ENCODE peak calls at places on chromosomes 13 and 19, in four cellular contexts. H is H1, K is fibroblast of lung, V is nephron progenitor cell. B is an unnamed sample.

GRCh38 chr19:800360-801029 is 3.2 kb downstream of the PTBP1 start:
- DNase-seq in V (no peak), K (no peak), H (no peak), B (no peak)

GRCh38 chr19:49691243-49692101 is 556 bp downstream of the CPT1C start:
- DNase-seq in K (peak; percentile 73), V (peak; percentile 86), H (peak; percentile 84), B (peak; percentile 41)

GRCh38 chr13:79541426-79542049 is 60.6 kb downstream of the NDFIP2 start:
- DNase-seq in V (peak; percentile 15), K (peak; percentile 76), H (no peak), B (no peak)

GRCh38 chr19:47106819-47107200 is 6.8 kb downstream of the ZC3H4 start:
- DNase-seq in H (no peak), K (no peak), V (no peak), B (no peak)

GRCh38 chr13:34521166-34521565 is 420.9 kb upstream of the NBEA start:
- DNase-seq in K (no peak), H (no peak), V (no peak), B (no peak)

GRCh38 chr13:45781553-45782326 is 69.8 kb downstream of the SIAH3 start:
- DNase-seq in H (no peak), K (peak; percentile 2), V (no peak), B (no peak)

GRCh38 chr13:93151277-93151676 is 75.3 kb upstream of the GPC6 start:
- DNase-seq in H (no peak), V (no peak), K (peak; percentile 95), B (no peak)

GRCh38 chr13:20714161-20714560 is 10.7 kb downstream of the IL17D start:
- DNase-seq in K (peak; percentile 39), V (no peak), H (no peak), B (no peak)

GRCh38 chr13:44921931-44922758 is 67.1 kb downstream of the NUFIP1 start:
- DNase-seq in K (peak; percentile 100), V (no peak), H (no peak), B (no peak)

GRCh38 chr13:92232880-92233279 is 834.5 kb downstream of the GPC5 start:
- DNase-seq in H (no peak), V (no peak), K (no peak), B (no peak)

GRCh38 chr13:108902557-108903155 is 273.2 kb downstream of the MYO16 start:
- DNase-seq in K (no peak), V (no peak), H (no peak), B (no peak)

GRCh38 chr19:35563207-35563829 is at the start of gene ATP4A:
- DNase-seq in V (no peak), K (no peak), H (no peak), B (no peak)

GRCh38 chr13:24671367-24672117 is 8.7 kb upstream of the ATP12A start:
- DNase-seq in V (no peak), H (no peak), K (peak; percentile 75), B (no peak)

GRCh38 chr13:52383362-52383761 is 22.6 kb downstream of the THSD1 start:
- DNase-seq in K (no peak), H (no peak), V (no peak), B (no peak)

GRCh38 chr19:1266116-1266817 is 2.9 kb upstream of the CIRBP start:
- DNase-seq in H (peak; percentile 97), K (peak; percentile 83), V (peak; percentile 86), B (no peak)

GRCh38 chr19:10760268-10760944 is 42.5 kb downstream of the DNM2 start:
- DNase-seq in K (no peak), H (no peak), V (peak; percentile 47), B (no peak)

GRCh38 chr19:19171821-19172532 is 1.9 kb upstream of the MEF2B start:
- DNase-seq in H (no peak), V (peak; percentile 18), K (peak; percentile 77), B (no peak)

GRCh38 chr13:113786262-113786841 is 27.3 kb downstream of the TMEM255B start:
- DNase-seq in H (no peak), V (no peak), K (peak; percentile 74), B (no peak)

GRCh38 chr13:33639640-33640080 is 178.3 kb upstream of the RFC3 start:
- DNase-seq in H (no peak), K (no peak), V (no peak), B (no peak)

GRCh38 chr13:73657821-73658540 is 476.2 kb downstream of the KLF12 start:
- DNase-seq in V (no peak), K (peak; percentile 39), H (no peak), B (no peak)

GRCh38 chr13:109207618-109208017 is 578.2 kb downstream of the MYO16 start:
- DNase-seq in K (no peak), V (no peak), H (no peak), B (no peak)

GRCh38 chr13:35163674-35164073 is 221.6 kb downstream of the NBEA start:
- DNase-seq in K (no peak), V (no peak), H (no peak), B (no peak)

GRCh38 chr13:35953537-35954206 is 177.5 kb downstream of the DCLK1 start:
- DNase-seq in H (peak; percentile 54), V (peak; percentile 52), K (peak; percentile 96), B (peak; percentile 43)

GRCh38 chr13:112889351-112890290 is 79.4 kb upstream of the MCF2L start:
- DNase-seq in K (no peak), V (no peak), H (no peak), B (no peak)

GRCh38 chr19:45144431-45145269 is 16.1 kb downstream of the NKPD1 start:
- DNase-seq in V (no peak), K (no peak), H (no peak), B (no peak)

GRCh38 chr13:113176822-113177221 is 18.4 kb downstream of the PROZ start:
- DNase-seq in H (no peak), K (no peak), V (no peak), B (no peak)

GRCh38 chr13:100497394-100497793 is 91.2 kb downstream of the GGACT start:
- DNase-seq in K (peak; percentile 59), V (no peak), H (no peak), B (no peak)

GRCh38 chr13:26202365-26202972 is 19.6 kb downstream of the RNF6 start:
- DNase-seq in H (no peak), V (no peak), K (no peak), B (no peak)
- TF ChIP-seq CTCF in H (no peak), V (no peak), K (no peak), B (no peak)

DNA sequence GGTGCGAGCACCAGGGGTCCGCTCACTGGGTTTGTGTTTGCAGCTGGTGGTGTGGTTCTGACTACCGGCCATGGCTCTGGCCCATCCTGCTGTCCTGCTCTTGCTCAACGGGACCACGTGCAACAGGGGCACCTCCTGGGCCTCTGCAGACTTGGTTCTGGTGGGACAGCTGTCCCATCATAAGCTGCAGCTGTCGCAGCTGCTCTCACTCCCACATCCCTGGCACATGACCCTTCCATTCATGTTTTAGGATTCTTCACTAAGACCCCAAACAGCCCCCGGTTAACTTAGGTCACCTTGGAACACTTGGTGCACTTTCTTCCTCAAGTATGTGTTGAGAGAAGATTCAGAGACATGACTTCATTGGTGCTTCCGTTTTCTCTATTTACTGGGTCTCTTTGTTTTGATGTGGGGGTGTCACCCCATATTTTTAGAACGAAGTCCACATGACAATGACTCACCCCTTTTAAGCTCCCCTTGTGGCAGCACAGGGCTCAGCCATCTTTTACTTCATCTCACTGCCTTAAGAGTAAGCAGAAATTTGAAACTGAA is 68.4 kb upstream of the ARHGEF7 start:
- DNase-seq in H (no peak), K (peak; percentile 67), V (no peak), B (no peak)
- TF ChIP-seq CTCF in H (no peak), K (peak; percentile 54), V (no peak), B (no peak)

DNA sequence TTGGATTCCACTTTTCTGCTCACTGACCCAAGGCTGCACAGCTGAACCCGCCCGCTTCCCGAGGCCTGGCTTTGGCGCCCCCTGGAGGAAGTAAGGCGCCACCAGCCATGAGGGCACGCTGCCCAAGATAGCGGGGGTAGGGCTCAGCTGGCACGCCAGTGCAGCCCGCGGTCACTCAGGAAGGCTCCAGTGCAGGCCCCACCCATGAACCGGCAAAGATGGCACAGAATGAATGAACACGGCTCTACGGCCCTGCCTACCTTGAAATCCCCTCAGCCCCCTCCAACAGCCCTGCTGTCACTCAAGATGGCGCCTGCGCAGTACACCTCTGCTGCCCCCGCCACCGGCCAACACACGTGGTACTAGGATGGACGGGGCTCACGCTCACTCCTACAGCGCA is 3.0 kb downstream of the PEG3 start:
- DNase-seq in V (no peak), H (no peak), K (peak; percentile 67), B (no peak)
- TF ChIP-seq CTCF in V (no peak), H (peak; percentile 23), K (no peak), B (no peak)

DNA sequence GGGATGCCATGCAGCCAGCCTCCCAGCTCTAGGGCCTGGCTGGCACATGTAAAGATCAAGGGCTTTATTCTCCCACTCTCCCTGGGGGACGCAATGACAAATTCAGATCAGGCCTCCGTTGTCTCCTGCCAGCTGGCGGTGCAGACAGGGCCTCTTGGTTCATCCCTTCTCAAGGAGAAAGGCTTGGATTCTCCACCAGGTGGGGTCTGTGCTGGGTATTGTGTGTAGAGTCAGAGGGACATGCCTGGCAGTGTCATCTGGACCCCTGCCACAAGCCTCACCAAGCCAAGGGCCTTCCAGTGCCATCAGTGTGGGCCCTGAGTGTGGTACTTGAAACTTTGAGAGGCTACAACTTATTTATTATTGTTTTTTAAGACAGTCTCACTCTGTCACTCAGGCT is 8.4 kb upstream of the PTPRS start:
- DNase-seq in V (no peak), H (no peak), K (no peak), B (no peak)
- TF ChIP-seq CTCF in V (no peak), H (peak; percentile 46), K (no peak), B (peak; percentile 13)

DNA sequence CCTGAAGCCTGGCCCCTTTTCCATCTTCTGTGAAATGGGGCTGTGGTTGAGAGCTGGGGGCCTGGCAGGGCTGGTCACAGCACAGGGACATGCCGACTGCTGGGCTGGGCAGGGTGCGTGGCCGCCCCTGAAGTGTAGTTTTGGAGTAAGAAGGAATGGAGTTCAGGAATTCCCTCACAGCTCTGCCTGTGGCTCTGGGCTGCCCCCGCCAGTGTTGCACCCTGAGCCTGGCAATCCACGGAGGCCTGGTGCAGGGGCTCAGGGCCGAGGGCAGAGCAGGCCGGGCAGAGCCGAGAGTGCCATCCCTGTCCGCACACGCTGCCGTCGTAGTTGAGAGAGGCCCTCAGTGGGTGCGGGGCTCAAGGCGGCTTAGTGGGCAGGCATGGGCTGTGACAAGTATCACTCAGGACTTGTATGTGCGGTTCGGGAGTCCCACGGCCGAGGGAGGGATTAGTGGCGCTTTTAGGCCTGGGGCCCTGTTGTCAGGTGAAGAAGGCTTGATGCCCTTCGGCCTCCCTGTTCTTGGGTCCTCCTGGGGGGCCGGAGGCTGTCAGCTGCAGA is 9.7 kb downstream of the SPPL2B start:
- DNase-seq in H (no peak), V (no peak), K (no peak), B (no peak)
- TF ChIP-seq CTCF in H (no peak), V (no peak), K (no peak), B (no peak)

GRCh38 chr13:49828452-49828851 is 36.0 kb upstream of the KPNA3 start:
- DNase-seq in K (no peak), V (no peak), H (no peak), B (no peak)
- TF ChIP-seq CTCF in K (no peak), V (no peak), H (no peak), B (no peak)

GRCh38 chr13:40666058-40666904 is at the start of gene FOXO1:
- DNase-seq in K (peak; percentile 86), H (peak; percentile 90), V (peak; percentile 93), B (peak; percentile 78)
- TF ChIP-seq CTCF in K (no peak), H (no peak), V (no peak), B (no peak)

GRCh38 chr13:107144432-107144831 is 576.5 kb upstream of the ARGLU1 start:
- DNase-seq in V (no peak), K (peak; percentile 55), H (no peak), B (no peak)
- TF ChIP-seq CTCF in V (no peak), K (no peak), H (no peak), B (peak; percentile 27)